ENCODE peak calls at places on chromosome 16, in four cellular contexts. T, Z, A and C are unnamed samples.

GRCh38 chr16:52050418-52050817 is 496.5 kb downstream of the TOX3 start:
- DNase-seq in T (peak), Z (no peak), A (peak), C (no peak)

GRCh38 chr16:1655269-1655807 is 22.7 kb upstream of the JPT2 start:
- DNase-seq in T (no peak), Z (no peak), A (no peak), C (no peak)

GRCh38 chr16:85490971-85491771 is 122.0 kb upstream of the GSE1 start:
- DNase-seq in T (no peak), Z (peak), A (no peak), C (no peak)

GRCh38 chr16:84930298-84931106 is 80.8 kb downstream of the ZDHHC7 start:
- DNase-seq in T (no peak), Z (no peak), A (no peak), C (no peak)

GRCh38 chr16:79519448-79519847 is 81.1 kb downstream of the MAF start:
- DNase-seq in T (no peak), Z (peak), A (no peak), C (no peak)

GRCh38 chr16:75208242-75208825 is 1.4 kb upstream of the CTRB2 start:
- DNase-seq in T (no peak), Z (no peak), A (no peak), C (no peak)

GRCh38 chr16:25279491-25279890 is 21.8 kb upstream of the ZKSCAN2 start:
- DNase-seq in T (no peak), Z (no peak), A (no peak), C (no peak)

GRCh38 chr16:7615565-7615964 is 282.9 kb downstream of the RBFOX1 start:
- DNase-seq in T (no peak), Z (no peak), A (no peak), C (no peak)

GRCh38 chr16:1208239-1208830 is 16.7 kb downstream of the TPSG1 start:
- DNase-seq in T (no peak), Z (no peak), A (no peak), C (no peak)

GRCh38 chr16:68713430-68713829 is 23.7 kb upstream of the CDH1 start:
- DNase-seq in T (no peak), Z (no peak), A (no peak), C (no peak)

GRCh38 chr16:68263559-68264127 is 683 bp upstream of the SLC7A6 start:
- DNase-seq in T (no peak), Z (no peak), A (no peak), C (no peak)

GRCh38 chr16:66856801-66857200 is 12.6 kb downstream of the CA7 start:
- DNase-seq in T (no peak), Z (no peak), A (no peak), C (no peak)

GRCh38 chr16:24539850-24540484 is 601 bp downstream of the RBBP6 start:
- DNase-seq in T (peak), Z (peak), A (peak), C (no peak)

GRCh38 chr16:8866884-8867482 is 1.8 kb downstream of the CARHSP1 start:
- DNase-seq in T (no peak), Z (no peak), A (no peak), C (no peak)

GRCh38 chr16:8867483-8868271 is 1.1 kb downstream of the CARHSP1 start:
- DNase-seq in T (no peak), Z (peak), A (no peak), C (no peak)

GRCh38 chr16:8865145-8865882 is 3.5 kb downstream of the CARHSP1 start:
- DNase-seq in T (no peak), Z (no peak), A (no peak), C (no peak)

GRCh38 chr16:8864480-8864879 is 4.3 kb downstream of the CARHSP1 start:
- DNase-seq in T (no peak), Z (no peak), A (no peak), C (no peak)

GRCh38 chr16:8866118-8866883 is 2.5 kb downstream of the CARHSP1 start:
- DNase-seq in T (no peak), Z (peak), A (peak), C (no peak)
- H3K4me3 ChIP-seq in T (peak), Z (peak), A (peak), C (peak)

DNA sequence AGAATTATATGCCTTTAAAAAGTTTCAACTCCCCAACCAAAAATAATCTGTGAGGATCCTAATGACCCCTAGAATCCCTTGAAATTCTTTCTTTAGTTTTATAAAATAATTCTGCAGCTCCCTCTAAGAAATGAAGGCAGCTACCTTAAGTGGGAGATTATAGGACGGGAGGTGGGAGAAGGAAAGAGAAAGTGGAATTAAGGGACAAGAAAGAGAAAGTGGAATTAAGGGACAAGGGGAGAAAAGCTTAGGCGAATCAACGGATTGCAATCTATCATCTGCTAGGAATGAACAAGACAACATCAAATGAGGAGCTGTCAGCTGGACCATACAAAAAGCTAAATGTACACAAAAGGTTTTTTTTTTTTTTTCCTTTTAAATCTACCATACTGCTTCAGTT is 262.0 kb downstream of the ZFHX3 start:
- DNase-seq in T (peak), Z (no peak), A (peak), C (no peak)
- TF ChIP-seq CTCF in T (no peak), Z (no peak), A (no peak), C (no peak)

GRCh38 chr16:86578499-86579267 is at the start of gene FOXL1:
- DNase-seq in T (no peak), Z (no peak), A (peak), C (no peak)
- H3K4me3 ChIP-seq in T (peak), Z (peak), A (peak), C (peak)

DNA sequence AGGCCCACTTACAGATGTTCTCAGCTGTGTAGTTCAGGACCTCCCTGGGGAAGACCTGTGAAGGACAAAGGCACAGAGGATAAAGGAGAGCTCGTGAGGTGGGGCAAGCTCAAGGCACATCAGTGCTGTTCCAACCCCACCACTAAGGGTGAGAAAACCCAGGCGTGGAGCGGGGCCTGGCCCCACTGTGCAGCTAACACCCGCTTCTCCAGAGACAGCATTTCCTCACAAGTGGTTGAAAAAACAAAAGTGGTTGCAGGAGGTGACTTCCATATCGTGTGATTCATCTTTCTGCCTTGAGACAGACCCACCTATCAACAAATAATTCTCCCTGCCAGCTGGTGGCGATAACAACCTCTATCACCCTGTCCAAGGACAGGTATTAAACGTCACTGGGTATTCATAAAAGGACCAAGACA is 30.0 kb downstream of the SNN start:
- DNase-seq in T (no peak), Z (no peak), A (no peak), C (no peak)
- TF ChIP-seq CTCF in T (no peak), Z (no peak), A (no peak), C (peak)

GRCh38 chr16:4297480-4297879 is 18.4 kb upstream of the GLIS2 start:
- DNase-seq in T (no peak), Z (no peak), A (no peak), C (no peak)

GRCh38 chr16:4293181-4293716 is 20.4 kb upstream of the TFAP4 start:
- DNase-seq in T (no peak), Z (no peak), A (no peak), C (no peak)

GRCh38 chr16:4290236-4290830 is 17.5 kb upstream of the TFAP4 start:
- DNase-seq in T (peak), Z (no peak), A (peak), C (no peak)

GRCh38 chr16:4291699-4292098 is 18.9 kb upstream of the TFAP4 start:
- DNase-seq in T (no peak), Z (no peak), A (no peak), C (no peak)

GRCh38 chr16:4293822-4294457 is 21.1 kb upstream of the TFAP4 start:
- DNase-seq in T (peak), Z (peak), A (peak), C (no peak)
- H3K4me3 ChIP-seq in T (no peak), Z (no peak), A (no peak), C (no peak)

GRCh38 chr16:57039148-57039812 is 49.9 kb downstream of the NLRC5 start:
- DNase-seq in T (peak), Z (no peak), A (peak), C (no peak)

GRCh38 chr16:57038151-57038550 is 48.8 kb downstream of the NLRC5 start:
- DNase-seq in T (peak), Z (no peak), A (peak), C (no peak)

GRCh38 chr16:57042157-57043111 is 49.9 kb upstream of the CPNE2 start:
- DNase-seq in T (no peak), Z (no peak), A (no peak), C (no peak)

GRCh38 chr16:57043248-57043647 is 49.1 kb upstream of the CPNE2 start:
- DNase-seq in T (no peak), Z (no peak), A (no peak), C (no peak)

GRCh38 chr16:57041182-57042156 is 50.9 kb upstream of the CPNE2 start:
- DNase-seq in T (peak), Z (peak), A (no peak), C (no peak)
- TF ChIP-seq CTCF in T (no peak), Z (no peak), A (no peak), C (no peak)